ENCODE peak calls at places on chromosomes 6 and 20, in eight cellular contexts. One of them, this sample, is unnamed.

GRCh38 chr6:31356216-31356945 is 598 bp downstream of the HLA-B start:
- DNase-seq in MCF 10A: peak; percentile 8
- DNase-seq in heart left ventricle: peak; percentile 70
- DNase-seq in SK-N-SH: peak; percentile 20
- DNase-seq in upper lobe of right lung: peak; percentile 77
- DNase-seq in CD4-positive, alpha-beta T cell: peak; percentile 39
- DNase-seq in AG04449: no peak
- DNase-seq in Calu3: peak; percentile 54
- DNase-seq in this sample: peak; percentile 77

GRCh38 chr20:25368526-25368925 is 22.1 kb downstream of the ABHD12 start:
- DNase-seq in MCF 10A: no peak
- DNase-seq in heart left ventricle: no peak
- DNase-seq in SK-N-SH: no peak
- DNase-seq in upper lobe of right lung: no peak
- DNase-seq in CD4-positive, alpha-beta T cell: no peak
- DNase-seq in AG04449: no peak
- DNase-seq in Calu3: no peak
- DNase-seq in this sample: no peak

GRCh38 chr20:11001767-11002540 is 328.2 kb upstream of the JAG1 start:
- DNase-seq in MCF 10A: peak; percentile 99
- DNase-seq in heart left ventricle: no peak
- DNase-seq in SK-N-SH: no peak
- DNase-seq in upper lobe of right lung: no peak
- DNase-seq in CD4-positive, alpha-beta T cell: no peak
- DNase-seq in AG04449: no peak
- DNase-seq in Calu3: peak; percentile 41
- DNase-seq in this sample: no peak

GRCh38 chr6:30260036-30260504 is 46.9 kb upstream of the TRIM26 start:
- DNase-seq in MCF 10A: no peak
- DNase-seq in heart left ventricle: peak; percentile 8
- DNase-seq in SK-N-SH: no peak
- DNase-seq in upper lobe of right lung: peak; percentile 66
- DNase-seq in CD4-positive, alpha-beta T cell: no peak
- DNase-seq in AG04449: no peak
- DNase-seq in Calu3: no peak
- DNase-seq in this sample: no peak

GRCh38 chr6:35392111-35392702 is 49.8 kb downstream of the PPARD start:
- DNase-seq in MCF 10A: peak; percentile 93
- DNase-seq in heart left ventricle: peak; percentile 16
- DNase-seq in SK-N-SH: no peak
- DNase-seq in upper lobe of right lung: peak; percentile 88
- DNase-seq in CD4-positive, alpha-beta T cell: no peak
- DNase-seq in AG04449: no peak
- DNase-seq in Calu3: peak; percentile 92
- DNase-seq in this sample: no peak

GRCh38 chr6:28673800-28674671 is 148.4 kb downstream of the GPX5 start:
- DNase-seq in MCF 10A: peak; percentile 75
- DNase-seq in heart left ventricle: no peak
- DNase-seq in SK-N-SH: peak; percentile 75
- DNase-seq in upper lobe of right lung: no peak
- DNase-seq in CD4-positive, alpha-beta T cell: no peak
- DNase-seq in AG04449: peak; percentile 16
- DNase-seq in Calu3: peak; percentile 75
- DNase-seq in this sample: no peak

GRCh38 chr6:38632490-38632889 is 7.2 kb downstream of the BTBD9 start:
- DNase-seq in MCF 10A: peak; percentile 45
- DNase-seq in heart left ventricle: no peak
- DNase-seq in SK-N-SH: no peak
- DNase-seq in upper lobe of right lung: no peak
- DNase-seq in CD4-positive, alpha-beta T cell: no peak
- DNase-seq in AG04449: no peak
- DNase-seq in Calu3: no peak
- DNase-seq in this sample: no peak

GRCh38 chr20:53567379-53567778 is 26.3 kb downstream of the ZNF217 start:
- DNase-seq in MCF 10A: no peak
- DNase-seq in heart left ventricle: no peak
- DNase-seq in SK-N-SH: no peak
- DNase-seq in upper lobe of right lung: no peak
- DNase-seq in CD4-positive, alpha-beta T cell: no peak
- DNase-seq in AG04449: no peak
- DNase-seq in Calu3: no peak
- DNase-seq in this sample: no peak

GRCh38 chr6:105212587-105212986 is 32.8 kb upstream of the POPDC3 start:
- DNase-seq in MCF 10A: no peak
- DNase-seq in heart left ventricle: no peak
- DNase-seq in SK-N-SH: no peak
- DNase-seq in upper lobe of right lung: no peak
- DNase-seq in CD4-positive, alpha-beta T cell: no peak
- DNase-seq in AG04449: no peak
- DNase-seq in Calu3: no peak
- DNase-seq in this sample: no peak

GRCh38 chr20:62913043-62913630 is 13.2 kb downstream of the DIDO1 start:
- DNase-seq in MCF 10A: no peak
- DNase-seq in heart left ventricle: no peak
- DNase-seq in SK-N-SH: no peak
- DNase-seq in upper lobe of right lung: no peak
- DNase-seq in CD4-positive, alpha-beta T cell: no peak
- DNase-seq in AG04449: no peak
- DNase-seq in Calu3: no peak
- DNase-seq in this sample: no peak

GRCh38 chr20:35978041-35978513 is 9.7 kb downstream of the CNBD2 start:
- DNase-seq in MCF 10A: peak; percentile 45
- DNase-seq in heart left ventricle: no peak
- DNase-seq in SK-N-SH: no peak
- DNase-seq in upper lobe of right lung: no peak
- DNase-seq in CD4-positive, alpha-beta T cell: no peak
- DNase-seq in AG04449: no peak
- DNase-seq in Calu3: no peak
- DNase-seq in this sample: no peak

GRCh38 chr6:111011360-111012142 is 29.7 kb downstream of the RPF2 start:
- DNase-seq in MCF 10A: peak; percentile 55
- DNase-seq in heart left ventricle: no peak
- DNase-seq in SK-N-SH: peak; percentile 64
- DNase-seq in upper lobe of right lung: no peak
- DNase-seq in CD4-positive, alpha-beta T cell: no peak
- DNase-seq in AG04449: no peak
- DNase-seq in Calu3: peak; percentile 8
- DNase-seq in this sample: no peak

GRCh38 chr6:77292564-77293546 is 170.4 kb downstream of the HTR1B start:
- DNase-seq in MCF 10A: peak; percentile 83
- DNase-seq in heart left ventricle: no peak
- DNase-seq in SK-N-SH: no peak
- DNase-seq in upper lobe of right lung: no peak
- DNase-seq in CD4-positive, alpha-beta T cell: no peak
- DNase-seq in AG04449: peak; percentile 63
- DNase-seq in Calu3: no peak
- DNase-seq in this sample: no peak

This sample was measured in sigmoid colon.